ENCODE peak calls at places on chromosomes 5 and 9, in nine cellular contexts. E is tibial nerve, A is transverse colon, S is suprapubic skin, Z is ovary, B is stomach, H is SK-N-SH, O is A549, L is upper lobe of left lung. C is an unnamed sample.

GRCh38 chr5:28766565-28767158 is 1728.3 kb upstream of the CDH9 start:
- DNase-seq in O (peak), L (no peak), E (peak), S (no peak), B (no peak), A (no peak), Z (no peak), H (peak), C (no peak)

GRCh38 chr5:174935854-174936474 is 211.6 kb downstream of the MSX2 start:
- DNase-seq in O (peak), E (peak), S (no peak), A (peak), L (peak), Z (no peak), B (peak), H (peak), C (peak)

GRCh38 chr9:35844628-35845301 is 15.7 kb downstream of the TMEM8B start:
- DNase-seq in B (peak), S (no peak), H (no peak), E (peak), O (no peak), A (peak), L (peak), Z (no peak), C (peak)

GRCh38 chr9:133419005-133419404 is 1.2 kb upstream of the REXO4 start:
- DNase-seq in B (no peak), H (no peak), A (peak), Z (no peak), E (no peak), L (no peak), O (no peak), S (no peak), C (no peak)

GRCh38 chr5:1737790-1738405 is 61.7 kb downstream of the MRPL36 start:
- DNase-seq in E (no peak), A (no peak), Z (no peak), S (peak), B (peak), H (peak), O (no peak), L (no peak), C (no peak)

GRCh38 chr5:7208911-7209310 is 187.0 kb upstream of the ADCY2 start:
- DNase-seq in H (no peak), E (peak), S (no peak), Z (no peak), B (no peak), A (peak), L (no peak), O (no peak), C (no peak)

GRCh38 chr5:163379298-163380155 is 57.9 kb upstream of the CCNG1 start:
- DNase-seq in L (peak), E (no peak), A (no peak), S (no peak), H (no peak), O (peak), Z (no peak), B (no peak), C (no peak)

GRCh38 chr5:176180339-176180738 is 57.9 kb upstream of the SIMC1 start:
- DNase-seq in S (no peak), L (no peak), H (no peak), O (no peak), B (no peak), E (no peak), Z (no peak), A (no peak), C (no peak)

GRCh38 chr9:120982851-120983250 is 56.3 kb upstream of the TRAF1 start:
- DNase-seq in O (no peak), S (no peak), E (no peak), H (no peak), B (no peak), Z (no peak), L (no peak), A (no peak), C (no peak)

GRCh38 chr9:105912868-105913516 is 218.7 kb downstream of the TMEM38B start:
- DNase-seq in L (no peak), B (no peak), O (peak), H (no peak), Z (no peak), S (no peak), A (no peak), E (no peak), C (no peak)

GRCh38 chr9:33817327-33818166 is 587 bp downstream of the UBE2R2 start:
- DNase-seq in E (peak), H (peak), Z (peak), B (peak), A (peak), L (peak), S (peak), O (peak), C (peak)

GRCh38 chr9:129111143-129111761 is at the start of gene PTPA:
- DNase-seq in A (peak), S (peak), L (peak), E (peak), H (peak), O (peak), Z (peak), B (peak), C (peak)

GRCh38 chr9:91374939-91375338 is 13.2 kb upstream of the AUH start:
- DNase-seq in E (no peak), S (no peak), A (no peak), B (no peak), H (no peak), L (no peak), O (no peak), Z (no peak), C (no peak)

GRCh38 chr9:101923451-101923850 is 185.0 kb upstream of the GRIN3A start:
- DNase-seq in O (no peak), E (no peak), S (no peak), A (no peak), Z (no peak), H (no peak), L (no peak), B (no peak), C (no peak)

GRCh38 chr9:110093417-110093816 is 114.5 kb downstream of the C9orf152 start:
- DNase-seq in L (no peak), B (no peak), Z (no peak), A (no peak), H (peak), E (no peak), O (no peak), S (no peak), C (no peak)

GRCh38 chr9:110095776-110096175 is 112.2 kb downstream of the C9orf152 start:
- DNase-seq in H (no peak), L (no peak), A (no peak), O (no peak), B (no peak), Z (no peak), E (no peak), S (no peak), C (no peak)

GRCh38 chr9:110093871-110094270 is 114.1 kb downstream of the C9orf152 start:
- DNase-seq in A (no peak), O (no peak), S (no peak), H (no peak), Z (no peak), L (no peak), E (no peak), B (no peak), C (no peak)

GRCh38 chr9:110092792-110093191 is 115.2 kb downstream of the C9orf152 start:
- DNase-seq in Z (no peak), L (no peak), H (no peak), O (no peak), E (no peak), S (no peak), A (no peak), B (no peak), C (no peak)

GRCh38 chr9:110095238-110095637 is 112.7 kb downstream of the C9orf152 start:
- DNase-seq in Z (no peak), B (no peak), A (no peak), H (no peak), L (no peak), E (no peak), O (no peak), S (no peak), C (no peak)
- TF ChIP-seq EP300 in Z (no peak), B (no peak), A (no peak), H (no peak), L (no peak), E (no peak), O (no peak), S (no peak), C (no peak)

GRCh38 chr5:108727639-108728565 is 19.8 kb upstream of the FER start:
- DNase-seq in S (peak), A (peak), H (peak), O (peak), B (peak), Z (peak), L (peak), E (peak), C (peak)

GRCh38 chr5:108727154-108727638 is 20.5 kb upstream of the FER start:
- DNase-seq in S (no peak), A (peak), O (no peak), B (no peak), E (peak), L (peak), H (no peak), Z (no peak), C (peak)

GRCh38 chr5:108729306-108729645 is 18.4 kb upstream of the FER start:
- DNase-seq in E (no peak), A (no peak), H (no peak), B (no peak), S (no peak), Z (no peak), O (no peak), L (no peak), C (no peak)

GRCh38 chr5:108730617-108731340 is 16.9 kb upstream of the FER start:
- DNase-seq in E (no peak), S (no peak), H (no peak), L (no peak), Z (no peak), A (no peak), B (no peak), O (no peak), C (no peak)

GRCh38 chr5:108728566-108729305 is 19.0 kb upstream of the FER start:
- DNase-seq in O (no peak), B (no peak), H (peak), Z (no peak), E (no peak), L (no peak), A (no peak), S (no peak), C (no peak)
- TF ChIP-seq EP300 in O (no peak), B (no peak), H (no peak), Z (no peak), E (no peak), L (no peak), A (no peak), S (no peak), C (no peak)

GRCh38 chr5:68898961-68899471 is 194.8 kb upstream of the SLC30A5 start:
- DNase-seq in H (no peak), L (no peak), O (no peak), Z (no peak), E (no peak), S (no peak), A (no peak), B (no peak), C (no peak)
- TF ChIP-seq EP300 in H (no peak), L (no peak), O (no peak), Z (no peak), E (no peak), S (no peak), A (no peak), B (no peak), C (no peak)

GRCh38 chr5:82570-82969 is 9.4 kb upstream of the PLEKHG4B start:
- DNase-seq in H (no peak), Z (no peak), E (no peak), B (no peak), S (no peak), A (no peak), O (no peak), L (no peak), C (no peak)

GRCh38 chr5:82092-82491 is 9.9 kb upstream of the PLEKHG4B start:
- DNase-seq in O (no peak), B (no peak), S (no peak), H (no peak), E (no peak), L (no peak), A (no peak), Z (no peak), C (no peak)

GRCh38 chr5:79821-80220 is 12.1 kb upstream of the PLEKHG4B start:
- DNase-seq in E (no peak), S (no peak), H (no peak), A (no peak), O (no peak), Z (no peak), L (no peak), B (no peak), C (no peak)

GRCh38 chr5:83029-83428 is 8.9 kb upstream of the PLEKHG4B start:
- DNase-seq in A (no peak), E (no peak), O (no peak), H (no peak), L (no peak), Z (no peak), B (no peak), S (no peak), C (no peak)

DNA sequence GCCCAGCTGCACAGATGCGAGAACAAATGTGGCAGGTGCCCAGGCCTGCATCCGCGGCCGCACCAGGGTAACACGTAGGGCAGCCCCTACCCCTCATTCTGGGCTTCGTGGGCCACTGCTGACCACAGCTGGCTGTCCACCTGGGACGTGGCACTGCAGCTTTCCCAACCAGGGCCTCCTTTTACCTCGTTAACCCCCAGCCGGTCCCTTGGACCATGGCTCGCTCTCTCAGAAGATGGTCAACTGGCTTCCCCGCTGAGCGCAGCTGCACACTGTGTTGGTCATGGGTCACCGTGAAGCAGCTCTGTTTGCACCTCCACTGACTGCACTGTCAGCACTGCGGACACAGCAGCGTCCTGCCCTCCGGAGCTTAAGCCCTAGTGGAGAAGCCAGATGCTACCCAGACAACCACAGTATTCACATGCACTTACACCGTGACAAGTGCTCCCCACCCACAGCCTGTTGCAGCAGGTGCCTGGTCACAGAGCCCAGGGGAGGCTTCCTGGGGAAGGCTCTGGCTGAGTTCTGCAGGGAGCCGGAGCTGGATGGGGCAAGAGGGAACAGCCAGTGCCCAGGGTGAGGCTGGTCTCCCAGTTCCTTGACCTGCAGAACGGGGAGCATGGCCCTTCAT is 10.5 kb upstream of the PLEKHG4B start:
- DNase-seq in Z (no peak), B (no peak), H (no peak), L (no peak), S (no peak), E (no peak), O (no peak), A (no peak), C (no peak)
- TF ChIP-seq EP300 in Z (no peak), B (no peak), H (no peak), L (no peak), S (no peak), E (no peak), O (no peak), A (no peak), C (no peak)

DNA sequence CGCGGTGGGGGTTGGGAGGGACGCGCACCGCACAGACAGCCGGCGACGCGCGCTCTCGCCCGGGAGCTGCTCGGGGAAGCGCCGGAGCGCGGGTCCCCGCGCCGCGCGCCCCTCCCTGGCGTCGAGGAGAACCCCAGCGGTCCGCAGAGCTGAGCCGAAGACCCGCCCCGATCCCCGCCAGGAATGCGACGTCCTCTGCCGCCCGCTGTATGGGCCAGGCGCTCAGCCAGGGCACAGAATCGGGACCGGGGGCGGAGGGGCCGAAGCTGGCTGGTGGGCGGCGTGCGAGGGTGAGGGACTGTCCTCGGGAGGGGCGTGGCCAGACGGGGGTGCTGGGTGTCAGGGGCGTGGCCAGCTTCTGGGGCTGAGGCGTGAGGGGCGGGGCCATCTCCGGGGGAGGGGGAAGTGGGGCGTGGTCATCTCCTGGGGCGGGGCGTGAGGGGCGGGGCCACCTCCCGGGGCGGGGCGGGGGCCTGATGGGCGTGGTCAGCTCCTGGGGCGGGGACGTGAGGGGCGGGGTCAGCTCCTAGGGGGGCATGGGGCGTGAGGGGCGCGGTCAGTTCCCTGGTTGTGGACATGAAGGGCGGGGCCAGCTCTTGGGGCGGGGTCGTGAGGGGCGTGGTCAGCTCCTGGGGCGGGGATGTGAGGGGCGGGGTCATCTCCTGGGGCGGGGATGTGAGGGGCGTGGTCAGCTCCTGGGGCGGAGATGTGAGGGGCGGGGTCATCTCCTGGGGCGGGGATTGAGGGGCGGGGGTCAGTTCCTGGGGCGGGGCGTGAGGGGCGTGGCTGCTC is 965 bp downstream of the PTGDS start:
- DNase-seq in A (peak), Z (peak), E (peak), H (peak), S (no peak), B (peak), O (peak), L (peak), C (no peak)
- TF ChIP-seq EP300 in A (no peak), Z (no peak), E (no peak), H (no peak), S (no peak), B (no peak), O (no peak), L (no peak), C (no peak)

GRCh38 chr5:52985306-52985705 is 3.8 kb upstream of the ITGA2 start:
- DNase-seq in L (no peak), O (no peak), A (no peak), E (no peak), B (no peak), S (no peak), Z (no peak), H (no peak), C (no peak)

GRCh38 chr5:52989025-52989780 is at the start of gene ITGA2:
- DNase-seq in A (peak), H (peak), L (peak), O (peak), B (peak), S (peak), Z (peak), E (peak), C (peak)

GRCh38 chr5:52989781-52990530 is 804 bp downstream of the ITGA2 start:
- DNase-seq in E (peak), H (peak), B (peak), Z (peak), S (peak), O (peak), L (peak), A (peak), C (peak)

GRCh38 chr5:52988335-52989024 is 672 bp upstream of the ITGA2 start:
- DNase-seq in A (no peak), Z (no peak), B (no peak), S (no peak), E (no peak), L (no peak), H (peak), O (peak), C (no peak)

DNA sequence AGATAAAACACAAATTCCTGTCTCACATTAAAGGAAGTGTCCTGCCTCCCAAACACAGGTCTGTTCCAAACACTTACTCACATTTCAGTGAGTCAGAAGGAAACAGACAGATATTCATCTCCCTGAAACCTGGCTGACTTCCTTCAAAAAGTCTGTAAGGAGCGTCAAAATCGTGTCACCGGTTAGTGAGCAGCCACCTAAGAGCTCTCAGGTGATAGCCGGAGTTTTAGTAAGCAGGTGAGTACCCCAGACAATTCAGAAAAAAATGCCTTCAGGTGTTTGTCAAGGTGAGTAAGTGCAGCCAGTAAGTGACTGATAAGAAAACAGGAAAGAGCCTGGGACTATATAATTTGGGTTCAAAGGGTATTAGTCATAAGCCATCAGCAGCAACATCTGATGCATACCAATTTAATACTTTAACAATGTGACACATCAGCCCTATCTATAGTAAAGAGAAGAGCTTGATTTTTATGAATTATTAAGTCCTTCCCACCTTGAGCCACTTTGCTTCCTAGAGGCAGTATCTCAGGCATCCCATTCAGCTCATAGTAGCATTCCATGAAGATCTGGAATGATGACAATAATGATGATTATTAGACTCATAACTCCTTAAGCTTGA is 1.3 kb upstream of the ITGA2 start:
- DNase-seq in Z (no peak), S (no peak), A (no peak), B (no peak), L (no peak), E (no peak), O (peak), H (no peak), C (no peak)
- TF ChIP-seq EP300 in Z (no peak), S (no peak), A (no peak), B (no peak), L (no peak), E (no peak), O (peak), H (no peak), C (no peak)

DNA sequence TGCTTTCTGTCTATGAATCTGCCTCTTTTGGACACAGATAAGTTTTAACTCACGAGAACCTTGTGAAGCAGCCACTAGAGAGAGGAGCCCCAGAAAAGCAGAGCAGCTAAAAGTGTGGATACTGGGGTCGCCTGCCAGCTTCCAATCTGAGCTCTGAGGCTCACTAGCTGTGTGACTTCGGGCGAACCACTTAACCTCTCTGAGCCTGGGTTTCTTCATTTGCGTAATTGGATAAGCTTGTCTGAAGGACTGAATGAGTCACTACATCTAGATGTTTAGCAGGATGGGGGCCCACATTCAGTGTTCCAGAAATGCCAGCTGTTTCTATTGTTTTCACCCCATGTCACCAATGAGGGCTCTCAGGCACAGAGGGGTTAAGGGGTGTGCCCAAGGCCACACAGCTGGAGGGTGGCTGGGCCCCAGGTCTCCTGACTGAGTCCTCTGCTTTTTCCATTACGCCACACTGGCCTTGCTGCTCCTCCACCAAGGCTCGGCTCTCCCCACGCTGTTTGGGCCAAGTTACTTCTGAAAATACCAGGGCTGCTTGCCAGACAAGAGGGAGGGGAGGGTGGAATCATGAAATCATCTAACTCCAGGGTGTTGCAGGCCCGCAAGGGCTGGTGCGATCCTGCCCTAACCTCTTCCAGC is 36.2 kb downstream of the SH3PXD2B start:
- DNase-seq in Z (peak), L (peak), B (peak), H (no peak), S (peak), A (peak), O (no peak), E (peak), C (peak)
- TF ChIP-seq EP300 in Z (peak), L (peak), B (peak), H (no peak), S (peak), A (peak), O (no peak), E (peak), C (peak)